ENCODE peak calls at places on chromosomes 12 and 14, in four cellular contexts. R is GM18507, F is lung, H is lower lobe of right lung. S is an unnamed sample.

GRCh38 chr14:88002421-88002820 is 2.5 kb upstream of the GPR65 start:
- DNase-seq in R (no peak), F (no peak), H (no peak), S (no peak)

GRCh38 chr12:53981652-53982565 is 3.0 kb upstream of the HOXC10 start:
- DNase-seq in R (no peak), F (no peak), H (no peak), S (no peak)

GRCh38 chr12:110281549-110282342 is 699 bp downstream of the ATP2A2 start:
- DNase-seq in R (peak), F (peak), H (peak), S (peak)

GRCh38 chr14:104119700-104120251 is 18.6 kb upstream of the KIF26A start:
- DNase-seq in R (no peak), F (no peak), H (no peak), S (no peak)

GRCh38 chr12:121812320-121812871 is 8.6 kb downstream of the SETD1B start:
- DNase-seq in R (no peak), F (peak), H (peak), S (no peak)

GRCh38 chr12:114681149-114681849 is 2.7 kb downstream of the TBX3 start:
- DNase-seq in R (no peak), F (no peak), H (no peak), S (no peak)

GRCh38 chr14:94636744-94637412 is 24.7 kb downstream of the SERPINA3 start:
- DNase-seq in R (no peak), F (no peak), H (no peak), S (no peak)

GRCh38 chr14:64605926-64606685 is 56.3 kb downstream of the PPP1R36 start:
- DNase-seq in R (no peak), F (no peak), H (no peak), S (peak)

GRCh38 chr12:130573235-130573634 is 142.9 kb downstream of the RIMBP2 start:
- DNase-seq in R (no peak), F (no peak), H (no peak), S (no peak)

GRCh38 chr12:53096089-53096741 is 1.3 kb upstream of the IGFBP6 start:
- DNase-seq in R (no peak), F (peak), H (no peak), S (no peak)

GRCh38 chr14:103806805-103807204 is 40.6 kb downstream of the PPP1R13B start:
- DNase-seq in R (no peak), F (no peak), H (no peak), S (no peak)